ENCODE peak calls at places on chromosomes 16 and 17, in ten cellular contexts. One of them, this sample, is unnamed.

GRCh38 chr17:68777856-68778694 is 176.9 kb upstream of the FAM20A start:
- DNase-seq in SK-N-DZ: no peak
- DNase-seq in putamen: no peak
- DNase-seq in NCI-H774: peak; percentile 72
- DNase-seq in activated CD4-positive, CD25-positive, alpha-beta regulatory T cell treated with anti-CD3 and anti-CD28 coated beads, Interleukin-2, amount 50 U/mL, for 16 hours: no peak
- DNase-seq in Caki2: no peak
- DNase-seq in T-helper 1 cell: no peak
- DNase-seq in activated CD8-positive, alpha-beta memory T cell treated with anti-CD3 and anti-CD28 coated beads, Interleukin-2, amount 50 U/mL, for 48 hours: no peak
- DNase-seq in AG08395: no peak
- DNase-seq in HS-27A: no peak
- DNase-seq in this sample: no peak

GRCh38 chr17:73952136-73952497 is 251.4 kb upstream of the RPL38 start:
- DNase-seq in SK-N-DZ: no peak
- DNase-seq in putamen: peak; percentile 52
- DNase-seq in NCI-H774: no peak
- DNase-seq in activated CD4-positive, CD25-positive, alpha-beta regulatory T cell treated with anti-CD3 and anti-CD28 coated beads, Interleukin-2, amount 50 U/mL, for 16 hours: no peak
- DNase-seq in Caki2: no peak
- DNase-seq in T-helper 1 cell: no peak
- DNase-seq in activated CD8-positive, alpha-beta memory T cell treated with anti-CD3 and anti-CD28 coated beads, Interleukin-2, amount 50 U/mL, for 48 hours: no peak
- DNase-seq in AG08395: no peak
- DNase-seq in HS-27A: no peak
- DNase-seq in this sample: no peak

GRCh38 chr17:31581022-31581483 is 189.6 kb downstream of the RAB11FIP4 start:
- DNase-seq in SK-N-DZ: no peak
- DNase-seq in putamen: peak; percentile 64
- DNase-seq in NCI-H774: peak; percentile 82
- DNase-seq in activated CD4-positive, CD25-positive, alpha-beta regulatory T cell treated with anti-CD3 and anti-CD28 coated beads, Interleukin-2, amount 50 U/mL, for 16 hours: no peak
- DNase-seq in Caki2: peak; percentile 48
- DNase-seq in T-helper 1 cell: no peak
- DNase-seq in activated CD8-positive, alpha-beta memory T cell treated with anti-CD3 and anti-CD28 coated beads, Interleukin-2, amount 50 U/mL, for 48 hours: no peak
- DNase-seq in AG08395: peak; percentile 85
- DNase-seq in HS-27A: no peak
- DNase-seq in this sample: peak; percentile 73

GRCh38 chr16:62190426-62190825 is 154.2 kb upstream of the CDH8 start:
- DNase-seq in SK-N-DZ: peak; percentile 56
- DNase-seq in putamen: peak; percentile 2
- DNase-seq in NCI-H774: no peak
- DNase-seq in activated CD4-positive, CD25-positive, alpha-beta regulatory T cell treated with anti-CD3 and anti-CD28 coated beads, Interleukin-2, amount 50 U/mL, for 16 hours: no peak
- DNase-seq in Caki2: no peak
- DNase-seq in T-helper 1 cell: no peak
- DNase-seq in activated CD8-positive, alpha-beta memory T cell treated with anti-CD3 and anti-CD28 coated beads, Interleukin-2, amount 50 U/mL, for 48 hours: no peak
- DNase-seq in AG08395: peak; percentile 17
- DNase-seq in HS-27A: no peak
- DNase-seq in this sample: no peak

GRCh38 chr17:30922235-30922993 is 669 bp downstream of the ADAP2 start:
- DNase-seq in SK-N-DZ: no peak
- DNase-seq in putamen: no peak
- DNase-seq in NCI-H774: no peak
- DNase-seq in activated CD4-positive, CD25-positive, alpha-beta regulatory T cell treated with anti-CD3 and anti-CD28 coated beads, Interleukin-2, amount 50 U/mL, for 16 hours: no peak
- DNase-seq in Caki2: no peak
- DNase-seq in T-helper 1 cell: no peak
- DNase-seq in activated CD8-positive, alpha-beta memory T cell treated with anti-CD3 and anti-CD28 coated beads, Interleukin-2, amount 50 U/mL, for 48 hours: peak; percentile 56
- DNase-seq in AG08395: no peak
- DNase-seq in HS-27A: no peak
- DNase-seq in this sample: no peak

GRCh38 chr17:75925103-75925502 is 15.7 kb downstream of the FBF1 start:
- DNase-seq in SK-N-DZ: no peak
- DNase-seq in putamen: no peak
- DNase-seq in NCI-H774: no peak
- DNase-seq in activated CD4-positive, CD25-positive, alpha-beta regulatory T cell treated with anti-CD3 and anti-CD28 coated beads, Interleukin-2, amount 50 U/mL, for 16 hours: no peak
- DNase-seq in Caki2: no peak
- DNase-seq in T-helper 1 cell: no peak
- DNase-seq in activated CD8-positive, alpha-beta memory T cell treated with anti-CD3 and anti-CD28 coated beads, Interleukin-2, amount 50 U/mL, for 48 hours: no peak
- DNase-seq in AG08395: no peak
- DNase-seq in HS-27A: no peak
- DNase-seq in this sample: no peak

GRCh38 chr16:25092489-25092888 is 19.1 kb upstream of the LCMT1 start:
- DNase-seq in SK-N-DZ: no peak
- DNase-seq in putamen: no peak
- DNase-seq in NCI-H774: peak; percentile 4
- DNase-seq in activated CD4-positive, CD25-positive, alpha-beta regulatory T cell treated with anti-CD3 and anti-CD28 coated beads, Interleukin-2, amount 50 U/mL, for 16 hours: no peak
- DNase-seq in Caki2: no peak
- DNase-seq in T-helper 1 cell: no peak
- DNase-seq in activated CD8-positive, alpha-beta memory T cell treated with anti-CD3 and anti-CD28 coated beads, Interleukin-2, amount 50 U/mL, for 48 hours: no peak
- DNase-seq in AG08395: no peak
- DNase-seq in HS-27A: no peak
- DNase-seq in this sample: no peak

GRCh38 chr17:13265306-13265705 is 247.5 kb upstream of the ELAC2 start:
- DNase-seq in SK-N-DZ: no peak
- DNase-seq in putamen: no peak
- DNase-seq in NCI-H774: no peak
- DNase-seq in activated CD4-positive, CD25-positive, alpha-beta regulatory T cell treated with anti-CD3 and anti-CD28 coated beads, Interleukin-2, amount 50 U/mL, for 16 hours: no peak
- DNase-seq in Caki2: no peak
- DNase-seq in T-helper 1 cell: no peak
- DNase-seq in activated CD8-positive, alpha-beta memory T cell treated with anti-CD3 and anti-CD28 coated beads, Interleukin-2, amount 50 U/mL, for 48 hours: no peak
- DNase-seq in AG08395: no peak
- DNase-seq in HS-27A: no peak
- DNase-seq in this sample: no peak

GRCh38 chr16:28258571-28258970 is 33.8 kb upstream of the SBK1 start:
- DNase-seq in SK-N-DZ: no peak
- DNase-seq in putamen: no peak
- DNase-seq in NCI-H774: no peak
- DNase-seq in activated CD4-positive, CD25-positive, alpha-beta regulatory T cell treated with anti-CD3 and anti-CD28 coated beads, Interleukin-2, amount 50 U/mL, for 16 hours: no peak
- DNase-seq in Caki2: no peak
- DNase-seq in T-helper 1 cell: no peak
- DNase-seq in activated CD8-positive, alpha-beta memory T cell treated with anti-CD3 and anti-CD28 coated beads, Interleukin-2, amount 50 U/mL, for 48 hours: no peak
- DNase-seq in AG08395: peak; percentile 40
- DNase-seq in HS-27A: no peak
- DNase-seq in this sample: peak; percentile 26

GRCh38 chr17:82863941-82864720 is 24.3 kb upstream of the ZNF750 start:
- DNase-seq in SK-N-DZ: peak; percentile 35
- DNase-seq in putamen: no peak
- DNase-seq in NCI-H774: no peak
- DNase-seq in activated CD4-positive, CD25-positive, alpha-beta regulatory T cell treated with anti-CD3 and anti-CD28 coated beads, Interleukin-2, amount 50 U/mL, for 16 hours: peak; percentile 74
- DNase-seq in Caki2: peak; percentile 74
- DNase-seq in T-helper 1 cell: peak; percentile 83
- DNase-seq in activated CD8-positive, alpha-beta memory T cell treated with anti-CD3 and anti-CD28 coated beads, Interleukin-2, amount 50 U/mL, for 48 hours: peak; percentile 83
- DNase-seq in AG08395: peak; percentile 92
- DNase-seq in HS-27A: no peak
- DNase-seq in this sample: no peak

GRCh38 chr16:27829975-27830374 is 233.5 kb downstream of the GSG1L start:
- DNase-seq in SK-N-DZ: no peak
- DNase-seq in putamen: no peak
- DNase-seq in NCI-H774: no peak
- DNase-seq in activated CD4-positive, CD25-positive, alpha-beta regulatory T cell treated with anti-CD3 and anti-CD28 coated beads, Interleukin-2, amount 50 U/mL, for 16 hours: no peak
- DNase-seq in Caki2: no peak
- DNase-seq in T-helper 1 cell: no peak
- DNase-seq in activated CD8-positive, alpha-beta memory T cell treated with anti-CD3 and anti-CD28 coated beads, Interleukin-2, amount 50 U/mL, for 48 hours: no peak
- DNase-seq in AG08395: no peak
- DNase-seq in HS-27A: no peak
- DNase-seq in this sample: no peak

GRCh38 chr17:5220074-5220473 is 14.6 kb downstream of the SCIMP start:
- DNase-seq in SK-N-DZ: no peak
- DNase-seq in putamen: no peak
- DNase-seq in NCI-H774: no peak
- DNase-seq in activated CD4-positive, CD25-positive, alpha-beta regulatory T cell treated with anti-CD3 and anti-CD28 coated beads, Interleukin-2, amount 50 U/mL, for 16 hours: no peak
- DNase-seq in Caki2: no peak
- DNase-seq in T-helper 1 cell: no peak
- DNase-seq in activated CD8-positive, alpha-beta memory T cell treated with anti-CD3 and anti-CD28 coated beads, Interleukin-2, amount 50 U/mL, for 48 hours: no peak
- DNase-seq in AG08395: no peak
- DNase-seq in HS-27A: no peak
- DNase-seq in this sample: no peak

GRCh38 chr16:1503110-1503955 is 10.2 kb downstream of the TELO2 start:
- DNase-seq in SK-N-DZ: no peak
- DNase-seq in putamen: no peak
- DNase-seq in NCI-H774: no peak
- DNase-seq in activated CD4-positive, CD25-positive, alpha-beta regulatory T cell treated with anti-CD3 and anti-CD28 coated beads, Interleukin-2, amount 50 U/mL, for 16 hours: no peak
- DNase-seq in Caki2: no peak
- DNase-seq in T-helper 1 cell: no peak
- DNase-seq in activated CD8-positive, alpha-beta memory T cell treated with anti-CD3 and anti-CD28 coated beads, Interleukin-2, amount 50 U/mL, for 48 hours: no peak
- DNase-seq in AG08395: no peak
- DNase-seq in HS-27A: no peak
- DNase-seq in this sample: no peak

GRCh38 chr17:67044016-67044772 is at the start of gene CACNG1:
- DNase-seq in SK-N-DZ: no peak
- DNase-seq in putamen: no peak
- DNase-seq in NCI-H774: no peak
- DNase-seq in activated CD4-positive, CD25-positive, alpha-beta regulatory T cell treated with anti-CD3 and anti-CD28 coated beads, Interleukin-2, amount 50 U/mL, for 16 hours: no peak
- DNase-seq in Caki2: no peak
- DNase-seq in T-helper 1 cell: no peak
- DNase-seq in activated CD8-positive, alpha-beta memory T cell treated with anti-CD3 and anti-CD28 coated beads, Interleukin-2, amount 50 U/mL, for 48 hours: no peak
- DNase-seq in AG08395: no peak
- DNase-seq in HS-27A: no peak
- DNase-seq in this sample: no peak

GRCh38 chr17:66399441-66399840 is 97.0 kb downstream of the PRKCA start:
- DNase-seq in SK-N-DZ: no peak
- DNase-seq in putamen: no peak
- DNase-seq in NCI-H774: no peak
- DNase-seq in activated CD4-positive, CD25-positive, alpha-beta regulatory T cell treated with anti-CD3 and anti-CD28 coated beads, Interleukin-2, amount 50 U/mL, for 16 hours: no peak
- DNase-seq in Caki2: no peak
- DNase-seq in T-helper 1 cell: no peak
- DNase-seq in activated CD8-positive, alpha-beta memory T cell treated with anti-CD3 and anti-CD28 coated beads, Interleukin-2, amount 50 U/mL, for 48 hours: no peak
- DNase-seq in AG08395: no peak
- DNase-seq in HS-27A: no peak
- DNase-seq in this sample: no peak

GRCh38 chr17:47621293-47622178 is 28.2 kb upstream of the KPNB1 start:
- DNase-seq in SK-N-DZ: no peak
- DNase-seq in putamen: peak; percentile 65
- DNase-seq in NCI-H774: no peak
- DNase-seq in activated CD4-positive, CD25-positive, alpha-beta regulatory T cell treated with anti-CD3 and anti-CD28 coated beads, Interleukin-2, amount 50 U/mL, for 16 hours: no peak
- DNase-seq in Caki2: peak; percentile 80
- DNase-seq in T-helper 1 cell: no peak
- DNase-seq in activated CD8-positive, alpha-beta memory T cell treated with anti-CD3 and anti-CD28 coated beads, Interleukin-2, amount 50 U/mL, for 48 hours: no peak
- DNase-seq in AG08395: peak; percentile 91
- DNase-seq in HS-27A: peak; percentile 91
- DNase-seq in this sample: no peak

GRCh38 chr16:56985288-56985961 is 3.9 kb upstream of the NLRC5 start:
- DNase-seq in SK-N-DZ: peak; percentile 45
- DNase-seq in putamen: no peak
- DNase-seq in NCI-H774: no peak
- DNase-seq in activated CD4-positive, CD25-positive, alpha-beta regulatory T cell treated with anti-CD3 and anti-CD28 coated beads, Interleukin-2, amount 50 U/mL, for 16 hours: no peak
- DNase-seq in Caki2: peak; percentile 61
- DNase-seq in T-helper 1 cell: no peak
- DNase-seq in activated CD8-positive, alpha-beta memory T cell treated with anti-CD3 and anti-CD28 coated beads, Interleukin-2, amount 50 U/mL, for 48 hours: no peak
- DNase-seq in AG08395: peak; percentile 93
- DNase-seq in HS-27A: peak; percentile 77
- DNase-seq in this sample: no peak

GRCh38 chr16:1989826-1990335 is at the start of gene SYNGR3:
- DNase-seq in SK-N-DZ: no peak
- DNase-seq in putamen: no peak
- DNase-seq in NCI-H774: no peak
- DNase-seq in activated CD4-positive, CD25-positive, alpha-beta regulatory T cell treated with anti-CD3 and anti-CD28 coated beads, Interleukin-2, amount 50 U/mL, for 16 hours: no peak
- DNase-seq in Caki2: no peak
- DNase-seq in T-helper 1 cell: no peak
- DNase-seq in activated CD8-positive, alpha-beta memory T cell treated with anti-CD3 and anti-CD28 coated beads, Interleukin-2, amount 50 U/mL, for 48 hours: no peak
- DNase-seq in AG08395: no peak
- DNase-seq in HS-27A: no peak
- DNase-seq in this sample: no peak

GRCh38 chr17:60149691-60150582 is at the start of gene CA4:
- DNase-seq in SK-N-DZ: no peak
- DNase-seq in putamen: no peak
- DNase-seq in NCI-H774: no peak
- DNase-seq in activated CD4-positive, CD25-positive, alpha-beta regulatory T cell treated with anti-CD3 and anti-CD28 coated beads, Interleukin-2, amount 50 U/mL, for 16 hours: no peak
- DNase-seq in Caki2: no peak
- DNase-seq in T-helper 1 cell: no peak
- DNase-seq in activated CD8-positive, alpha-beta memory T cell treated with anti-CD3 and anti-CD28 coated beads, Interleukin-2, amount 50 U/mL, for 48 hours: no peak
- DNase-seq in AG08395: no peak
- DNase-seq in HS-27A: no peak
- DNase-seq in this sample: no peak

GRCh38 chr16:66408181-66409048 is 18.7 kb upstream of the BEAN1 start:
- DNase-seq in SK-N-DZ: no peak
- DNase-seq in putamen: no peak
- DNase-seq in NCI-H774: no peak
- DNase-seq in activated CD4-positive, CD25-positive, alpha-beta regulatory T cell treated with anti-CD3 and anti-CD28 coated beads, Interleukin-2, amount 50 U/mL, for 16 hours: no peak
- DNase-seq in Caki2: peak; percentile 69
- DNase-seq in T-helper 1 cell: no peak
- DNase-seq in activated CD8-positive, alpha-beta memory T cell treated with anti-CD3 and anti-CD28 coated beads, Interleukin-2, amount 50 U/mL, for 48 hours: peak; percentile 61
- DNase-seq in AG08395: peak; percentile 24
- DNase-seq in HS-27A: no peak
- DNase-seq in this sample: no peak

GRCh38 chr16:81836279-81837054 is 57.4 kb downstream of the PLCG2 start:
- DNase-seq in SK-N-DZ: no peak
- DNase-seq in putamen: no peak
- DNase-seq in NCI-H774: no peak
- DNase-seq in activated CD4-positive, CD25-positive, alpha-beta regulatory T cell treated with anti-CD3 and anti-CD28 coated beads, Interleukin-2, amount 50 U/mL, for 16 hours: no peak
- DNase-seq in Caki2: no peak
- DNase-seq in T-helper 1 cell: no peak
- DNase-seq in activated CD8-positive, alpha-beta memory T cell treated with anti-CD3 and anti-CD28 coated beads, Interleukin-2, amount 50 U/mL, for 48 hours: no peak
- DNase-seq in AG08395: no peak
- DNase-seq in HS-27A: no peak
- DNase-seq in this sample: no peak

GRCh38 chr16:4461250-4462085 is 13.0 kb downstream of the NMRAL1 start:
- DNase-seq in SK-N-DZ: no peak
- DNase-seq in putamen: peak; percentile 32
- DNase-seq in NCI-H774: no peak
- DNase-seq in activated CD4-positive, CD25-positive, alpha-beta regulatory T cell treated with anti-CD3 and anti-CD28 coated beads, Interleukin-2, amount 50 U/mL, for 16 hours: no peak
- DNase-seq in Caki2: no peak
- DNase-seq in T-helper 1 cell: no peak
- DNase-seq in activated CD8-positive, alpha-beta memory T cell treated with anti-CD3 and anti-CD28 coated beads, Interleukin-2, amount 50 U/mL, for 48 hours: no peak
- DNase-seq in AG08395: no peak
- DNase-seq in HS-27A: no peak
- DNase-seq in this sample: no peak

GRCh38 chr17:76000016-76000754 is 470 bp upstream of the CDK3 start:
- DNase-seq in SK-N-DZ: peak; percentile 71
- DNase-seq in putamen: no peak
- DNase-seq in NCI-H774: peak; percentile 4
- DNase-seq in activated CD4-positive, CD25-positive, alpha-beta regulatory T cell treated with anti-CD3 and anti-CD28 coated beads, Interleukin-2, amount 50 U/mL, for 16 hours: peak; percentile 34
- DNase-seq in Caki2: no peak
- DNase-seq in T-helper 1 cell: peak; percentile 48
- DNase-seq in activated CD8-positive, alpha-beta memory T cell treated with anti-CD3 and anti-CD28 coated beads, Interleukin-2, amount 50 U/mL, for 48 hours: peak; percentile 91
- DNase-seq in AG08395: peak; percentile 70
- DNase-seq in HS-27A: no peak
- DNase-seq in this sample: no peak

GRCh38 chr17:6948562-6948961 is 47.3 kb upstream of the ALOX12 start:
- DNase-seq in SK-N-DZ: no peak
- DNase-seq in putamen: no peak
- DNase-seq in NCI-H774: no peak
- DNase-seq in activated CD4-positive, CD25-positive, alpha-beta regulatory T cell treated with anti-CD3 and anti-CD28 coated beads, Interleukin-2, amount 50 U/mL, for 16 hours: no peak
- DNase-seq in Caki2: no peak
- DNase-seq in T-helper 1 cell: no peak
- DNase-seq in activated CD8-positive, alpha-beta memory T cell treated with anti-CD3 and anti-CD28 coated beads, Interleukin-2, amount 50 U/mL, for 48 hours: no peak
- DNase-seq in AG08395: no peak
- DNase-seq in HS-27A: no peak
- DNase-seq in this sample: no peak

GRCh38 chr16:3020604-3021448 is 658 bp downstream of the TNFRSF12A start:
- DNase-seq in SK-N-DZ: no peak
- DNase-seq in putamen: no peak
- DNase-seq in NCI-H774: no peak
- DNase-seq in activated CD4-positive, CD25-positive, alpha-beta regulatory T cell treated with anti-CD3 and anti-CD28 coated beads, Interleukin-2, amount 50 U/mL, for 16 hours: no peak
- DNase-seq in Caki2: peak; percentile 97
- DNase-seq in T-helper 1 cell: peak; percentile 33
- DNase-seq in activated CD8-positive, alpha-beta memory T cell treated with anti-CD3 and anti-CD28 coated beads, Interleukin-2, amount 50 U/mL, for 48 hours: peak; percentile 76
- DNase-seq in AG08395: peak; percentile 95
- DNase-seq in HS-27A: peak; percentile 88
- DNase-seq in this sample: no peak

GRCh38 chr16:57798267-57798810 is 4.0 kb downstream of the KIFC3 start:
- DNase-seq in SK-N-DZ: no peak
- DNase-seq in putamen: no peak
- DNase-seq in NCI-H774: no peak
- DNase-seq in activated CD4-positive, CD25-positive, alpha-beta regulatory T cell treated with anti-CD3 and anti-CD28 coated beads, Interleukin-2, amount 50 U/mL, for 16 hours: no peak
- DNase-seq in Caki2: no peak
- DNase-seq in T-helper 1 cell: no peak
- DNase-seq in activated CD8-positive, alpha-beta memory T cell treated with anti-CD3 and anti-CD28 coated beads, Interleukin-2, amount 50 U/mL, for 48 hours: no peak
- DNase-seq in AG08395: no peak
- DNase-seq in HS-27A: no peak
- DNase-seq in this sample: no peak

GRCh38 chr16:13795131-13795530 is 124.8 kb upstream of the ERCC4 start:
- DNase-seq in SK-N-DZ: no peak
- DNase-seq in putamen: no peak
- DNase-seq in NCI-H774: no peak
- DNase-seq in activated CD4-positive, CD25-positive, alpha-beta regulatory T cell treated with anti-CD3 and anti-CD28 coated beads, Interleukin-2, amount 50 U/mL, for 16 hours: no peak
- DNase-seq in Caki2: no peak
- DNase-seq in T-helper 1 cell: no peak
- DNase-seq in activated CD8-positive, alpha-beta memory T cell treated with anti-CD3 and anti-CD28 coated beads, Interleukin-2, amount 50 U/mL, for 48 hours: no peak
- DNase-seq in AG08395: no peak
- DNase-seq in HS-27A: no peak
- DNase-seq in this sample: no peak

GRCh38 chr16:57444711-57445110 is 2.5 kb downstream of the CIAPIN1 start:
- DNase-seq in SK-N-DZ: no peak
- DNase-seq in putamen: no peak
- DNase-seq in NCI-H774: no peak
- DNase-seq in activated CD4-positive, CD25-positive, alpha-beta regulatory T cell treated with anti-CD3 and anti-CD28 coated beads, Interleukin-2, amount 50 U/mL, for 16 hours: no peak
- DNase-seq in Caki2: no peak
- DNase-seq in T-helper 1 cell: no peak
- DNase-seq in activated CD8-positive, alpha-beta memory T cell treated with anti-CD3 and anti-CD28 coated beads, Interleukin-2, amount 50 U/mL, for 48 hours: no peak
- DNase-seq in AG08395: peak; percentile 56
- DNase-seq in HS-27A: no peak
- DNase-seq in this sample: no peak

This sample was measured in cerebellar nuclear complex.